ENCODE peak calls at places on chromosomes 3 and 15, in six cellular contexts. U is IMR-90; A is NB4; X is activated T-cell treated with anti-CD3 and anti-CD28 coated beads, Interleukin-2, amount 50 U/mL, for 4 hours; W is prostate gland; E is stromal cell of bone marrow. V is an unnamed sample.

GRCh38 chr3:141452045-141452444 is 34.8 kb upstream of the RASA2 start:
- DNase-seq in E (peak; percentile 57), U (peak; percentile 80), W (no peak), X (peak; percentile 26), A (peak; percentile 86), V (peak; percentile 74)

GRCh38 chr3:18782191-18782590 is 357.1 kb upstream of the SATB1 start:
- DNase-seq in X (no peak), U (no peak), A (no peak), W (no peak), E (no peak), V (no peak)

GRCh38 chr3:193868590-193868989 is 267.4 kb upstream of the HES1 start:
- DNase-seq in X (no peak), E (no peak), A (peak; percentile 47), W (no peak), U (no peak), V (no peak)

GRCh38 chr15:43777293-43777819 is 590 bp upstream of the ELL3 start:
- DNase-seq in X (peak; percentile 76), A (peak; percentile 86), W (peak; percentile 71), E (peak; percentile 49), U (peak; percentile 55), V (peak; percentile 73)

GRCh38 chr3:129723558-129724324 is 117.3 kb upstream of the PLXND1 start:
- DNase-seq in W (peak; percentile 31), U (peak; percentile 89), X (no peak), A (no peak), E (peak; percentile 88), V (peak; percentile 62)

GRCh38 chr15:75640483-75641175 is 605 bp upstream of the IMP3 start:
- DNase-seq in U (peak; percentile 45), X (peak; percentile 37), E (no peak), A (peak; percentile 90), W (no peak), V (peak; percentile 66)

GRCh38 chr15:27249723-27250160 is 278.8 kb downstream of the GABRG3 start:
- DNase-seq in E (no peak), X (no peak), U (no peak), W (no peak), A (no peak), V (no peak)

GRCh38 chr3:4740397-4741105 is 238.7 kb upstream of the BHLHE40 start:
- DNase-seq in A (no peak), W (no peak), E (no peak), X (no peak), U (no peak), V (no peak)

GRCh38 chr15:25543156-25543555 is 104.3 kb upstream of the UBE3A start:
- DNase-seq in W (peak; percentile 60), A (no peak), X (no peak), E (peak; percentile 65), U (peak; percentile 39), V (no peak)

GRCh38 chr15:90708516-90708915 is 8.6 kb upstream of the BLM start:
- DNase-seq in W (no peak), A (no peak), E (no peak), X (no peak), U (no peak), V (no peak)

GRCh38 chr3:13553686-13554085 is 4.8 kb downstream of the FBLN2 start:
- DNase-seq in W (no peak), U (no peak), E (no peak), X (no peak), A (no peak), V (no peak)